ENCODE peak calls at places on chromosomes 6 and 20, in six cellular contexts. One of them, this sample, is unnamed.

GRCh38 chr6:116695398-116695797 is 14.4 kb downstream of the KPNA5 start:
- DNase-seq in OCI-LY7: no peak
- DNase-seq in pancreas: no peak
- DNase-seq in lung: no peak
- DNase-seq in cardiac fibroblast: no peak
- DNase-seq in retinal pigment epithelial cell: no peak
- DNase-seq in this sample: no peak

GRCh38 chr6:34149831-34150400 is 4.0 kb upstream of the GRM4 start:
- DNase-seq in OCI-LY7: no peak
- DNase-seq in pancreas: no peak
- DNase-seq in lung: no peak
- DNase-seq in cardiac fibroblast: no peak
- DNase-seq in retinal pigment epithelial cell: no peak
- DNase-seq in this sample: no peak

GRCh38 chr6:82057846-82058554 is 189.5 kb downstream of the IBTK start:
- DNase-seq in OCI-LY7: no peak
- DNase-seq in pancreas: peak
- DNase-seq in lung: no peak
- DNase-seq in cardiac fibroblast: peak
- DNase-seq in retinal pigment epithelial cell: peak
- DNase-seq in this sample: no peak

GRCh38 chr6:144334150-144334708 is 49.1 kb downstream of the UTRN start:
- DNase-seq in OCI-LY7: peak
- DNase-seq in pancreas: no peak
- DNase-seq in lung: peak
- DNase-seq in cardiac fibroblast: no peak
- DNase-seq in retinal pigment epithelial cell: no peak
- DNase-seq in this sample: no peak

GRCh38 chr20:50292324-50293243 is 102.0 kb downstream of the CEBPB start:
- DNase-seq in OCI-LY7: no peak
- DNase-seq in pancreas: peak
- DNase-seq in lung: peak
- DNase-seq in cardiac fibroblast: peak
- DNase-seq in retinal pigment epithelial cell: peak
- DNase-seq in this sample: peak

GRCh38 chr6:167779993-167780655 is 46.6 kb upstream of the AFDN start:
- DNase-seq in OCI-LY7: no peak
- DNase-seq in pancreas: peak
- DNase-seq in lung: no peak
- DNase-seq in cardiac fibroblast: no peak
- DNase-seq in retinal pigment epithelial cell: no peak
- DNase-seq in this sample: no peak

GRCh38 chr20:52096117-52096516 is 95.5 kb downstream of the ZFP64 start:
- DNase-seq in OCI-LY7: no peak
- DNase-seq in pancreas: no peak
- DNase-seq in lung: no peak
- DNase-seq in cardiac fibroblast: no peak
- DNase-seq in retinal pigment epithelial cell: no peak
- DNase-seq in this sample: no peak

GRCh38 chr6:134034951-134035822 is 17.2 kb downstream of the SLC2A12 start:
- DNase-seq in OCI-LY7: no peak
- DNase-seq in pancreas: no peak
- DNase-seq in lung: no peak
- DNase-seq in cardiac fibroblast: no peak
- DNase-seq in retinal pigment epithelial cell: no peak
- DNase-seq in this sample: no peak

GRCh38 chr20:41623625-41624024 is 5.4 kb upstream of the CHD6 start:
- DNase-seq in OCI-LY7: no peak
- DNase-seq in pancreas: no peak
- DNase-seq in lung: no peak
- DNase-seq in cardiac fibroblast: no peak
- DNase-seq in retinal pigment epithelial cell: no peak
- DNase-seq in this sample: no peak

GRCh38 chr6:111802720-111803119 is 70.5 kb downstream of the FYN start:
- DNase-seq in OCI-LY7: no peak
- DNase-seq in pancreas: no peak
- DNase-seq in lung: no peak
- DNase-seq in cardiac fibroblast: no peak
- DNase-seq in retinal pigment epithelial cell: no peak
- DNase-seq in this sample: no peak

GRCh38 chr6:41040101-41040910 is 1.3 kb upstream of the UNC5CL start:
- DNase-seq in OCI-LY7: no peak
- DNase-seq in pancreas: no peak
- DNase-seq in lung: peak
- DNase-seq in cardiac fibroblast: peak
- DNase-seq in retinal pigment epithelial cell: no peak
- DNase-seq in this sample: peak

GRCh38 chr20:6993016-6993415 is 225.5 kb downstream of the BMP2 start:
- DNase-seq in OCI-LY7: no peak
- DNase-seq in pancreas: no peak
- DNase-seq in lung: no peak
- DNase-seq in cardiac fibroblast: no peak
- DNase-seq in retinal pigment epithelial cell: peak
- DNase-seq in this sample: peak

GRCh38 chr6:43953794-43954310 is 173.4 kb downstream of the MRPL14 start:
- DNase-seq in OCI-LY7: no peak
- DNase-seq in pancreas: peak
- DNase-seq in lung: no peak
- DNase-seq in cardiac fibroblast: peak
- DNase-seq in retinal pigment epithelial cell: no peak
- DNase-seq in this sample: no peak

GRCh38 chr6:90053614-90054013 is 159.3 kb downstream of the GJA10 start:
- DNase-seq in OCI-LY7: no peak
- DNase-seq in pancreas: no peak
- DNase-seq in lung: no peak
- DNase-seq in cardiac fibroblast: no peak
- DNase-seq in retinal pigment epithelial cell: no peak
- DNase-seq in this sample: no peak

GRCh38 chr6:75377386-75377785 is 92.8 kb upstream of the TMEM30A start:
- DNase-seq in OCI-LY7: no peak
- DNase-seq in pancreas: no peak
- DNase-seq in lung: no peak
- DNase-seq in cardiac fibroblast: no peak
- DNase-seq in retinal pigment epithelial cell: no peak
- DNase-seq in this sample: no peak

GRCh38 chr6:117795234-117795633 is 111.8 kb upstream of the SLC35F1 start:
- DNase-seq in OCI-LY7: no peak
- DNase-seq in pancreas: no peak
- DNase-seq in lung: no peak
- DNase-seq in cardiac fibroblast: no peak
- DNase-seq in retinal pigment epithelial cell: no peak
- DNase-seq in this sample: no peak

GRCh38 chr6:149856256-149856994 is 7.7 kb downstream of the LRP11 start:
- DNase-seq in OCI-LY7: no peak
- DNase-seq in pancreas: no peak
- DNase-seq in lung: no peak
- DNase-seq in cardiac fibroblast: no peak
- DNase-seq in retinal pigment epithelial cell: no peak
- DNase-seq in this sample: no peak

GRCh38 chr6:91669154-91669903 is 1082.5 kb upstream of the MAP3K7 start:
- DNase-seq in OCI-LY7: no peak
- DNase-seq in pancreas: no peak
- DNase-seq in lung: no peak
- DNase-seq in cardiac fibroblast: no peak
- DNase-seq in retinal pigment epithelial cell: no peak
- DNase-seq in this sample: no peak

GRCh38 chr6:14274552-14275492 is 157.2 kb downstream of the CD83 start:
- DNase-seq in OCI-LY7: no peak
- DNase-seq in pancreas: no peak
- DNase-seq in lung: no peak
- DNase-seq in cardiac fibroblast: no peak
- DNase-seq in retinal pigment epithelial cell: no peak
- DNase-seq in this sample: no peak

DNA sequence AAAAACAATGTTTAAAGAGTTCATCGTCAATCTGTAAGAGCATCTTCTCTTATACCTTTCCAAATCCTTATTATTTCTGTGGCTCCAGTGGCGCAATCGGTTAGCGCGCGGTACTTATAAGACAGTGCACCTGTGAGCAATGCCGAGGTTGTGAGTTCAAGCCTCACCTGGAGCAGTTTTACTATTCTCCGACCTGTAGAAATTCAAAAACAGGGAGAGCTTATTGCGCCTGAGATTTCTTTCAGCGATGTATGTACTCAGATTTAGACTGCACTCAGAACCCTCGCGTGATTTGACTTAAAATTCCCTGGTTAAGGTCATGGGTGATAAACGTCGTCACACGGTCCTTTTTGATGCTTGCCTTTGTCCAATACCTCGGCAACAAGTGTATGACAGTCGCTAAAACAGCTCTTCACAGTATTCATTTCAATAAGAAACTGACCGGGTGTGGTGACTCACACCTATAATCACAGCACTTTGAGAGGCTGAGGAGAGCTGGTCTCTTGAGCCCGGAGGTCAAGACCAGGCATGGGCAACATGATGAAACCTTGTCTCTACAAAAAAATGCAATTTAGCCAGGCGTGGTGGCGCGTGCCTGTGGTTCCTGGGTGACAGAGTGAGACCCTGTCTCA is 11.9 kb downstream of the GPX5 start:
- DNase-seq in OCI-LY7: no peak
- DNase-seq in pancreas: no peak
- DNase-seq in lung: no peak
- DNase-seq in cardiac fibroblast: no peak
- DNase-seq in retinal pigment epithelial cell: no peak
- DNase-seq in this sample: no peak
- H3K4me3 ChIP-seq in OCI-LY7: peak
- H3K4me3 ChIP-seq in pancreas: no peak
- H3K4me3 ChIP-seq in lung: no peak
- H3K4me3 ChIP-seq in cardiac fibroblast: no peak
- H3K4me3 ChIP-seq in retinal pigment epithelial cell: peak
- H3K4me3 ChIP-seq in this sample: no peak

GRCh38 chr6:24257282-24257681 is 100.6 kb downstream of the DCDC2 start:
- DNase-seq in OCI-LY7: no peak
- DNase-seq in pancreas: no peak
- DNase-seq in lung: no peak
- DNase-seq in cardiac fibroblast: no peak
- DNase-seq in retinal pigment epithelial cell: no peak
- DNase-seq in this sample: no peak
- TF ChIP-seq CTCF in OCI-LY7: peak
- TF ChIP-seq CTCF in pancreas: no peak
- TF ChIP-seq CTCF in lung: no peak
- TF ChIP-seq CTCF in cardiac fibroblast: no peak
- TF ChIP-seq CTCF in retinal pigment epithelial cell: peak
- TF ChIP-seq CTCF in this sample: peak

GRCh38 chr6:170293411-170293844 is 2.5 kb upstream of the DLL1 start:
- DNase-seq in OCI-LY7: no peak
- DNase-seq in pancreas: no peak
- DNase-seq in lung: no peak
- DNase-seq in cardiac fibroblast: no peak
- DNase-seq in retinal pigment epithelial cell: no peak
- DNase-seq in this sample: no peak

GRCh38 chr6:170292778-170293164 is 1.9 kb upstream of the DLL1 start:
- DNase-seq in OCI-LY7: no peak
- DNase-seq in pancreas: no peak
- DNase-seq in lung: no peak
- DNase-seq in cardiac fibroblast: no peak
- DNase-seq in retinal pigment epithelial cell: no peak
- DNase-seq in this sample: no peak

GRCh38 chr6:170291271-170292110 is 613 bp upstream of the DLL1 start:
- DNase-seq in OCI-LY7: peak
- DNase-seq in pancreas: no peak
- DNase-seq in lung: no peak
- DNase-seq in cardiac fibroblast: peak
- DNase-seq in retinal pigment epithelial cell: no peak
- DNase-seq in this sample: no peak

GRCh38 chr6:170290306-170291128 is at the start of gene DLL1:
- DNase-seq in OCI-LY7: no peak
- DNase-seq in pancreas: peak
- DNase-seq in lung: no peak
- DNase-seq in cardiac fibroblast: peak
- DNase-seq in retinal pigment epithelial cell: no peak
- DNase-seq in this sample: no peak

GRCh38 chr6:170292111-170292777 is 1.4 kb upstream of the DLL1 start:
- DNase-seq in OCI-LY7: no peak
- DNase-seq in pancreas: no peak
- DNase-seq in lung: no peak
- DNase-seq in cardiac fibroblast: no peak
- DNase-seq in retinal pigment epithelial cell: no peak
- DNase-seq in this sample: no peak
- H3K4me3 ChIP-seq in OCI-LY7: no peak
- H3K4me3 ChIP-seq in pancreas: peak
- H3K4me3 ChIP-seq in lung: peak
- H3K4me3 ChIP-seq in cardiac fibroblast: no peak
- H3K4me3 ChIP-seq in retinal pigment epithelial cell: no peak
- H3K4me3 ChIP-seq in this sample: no peak

DNA sequence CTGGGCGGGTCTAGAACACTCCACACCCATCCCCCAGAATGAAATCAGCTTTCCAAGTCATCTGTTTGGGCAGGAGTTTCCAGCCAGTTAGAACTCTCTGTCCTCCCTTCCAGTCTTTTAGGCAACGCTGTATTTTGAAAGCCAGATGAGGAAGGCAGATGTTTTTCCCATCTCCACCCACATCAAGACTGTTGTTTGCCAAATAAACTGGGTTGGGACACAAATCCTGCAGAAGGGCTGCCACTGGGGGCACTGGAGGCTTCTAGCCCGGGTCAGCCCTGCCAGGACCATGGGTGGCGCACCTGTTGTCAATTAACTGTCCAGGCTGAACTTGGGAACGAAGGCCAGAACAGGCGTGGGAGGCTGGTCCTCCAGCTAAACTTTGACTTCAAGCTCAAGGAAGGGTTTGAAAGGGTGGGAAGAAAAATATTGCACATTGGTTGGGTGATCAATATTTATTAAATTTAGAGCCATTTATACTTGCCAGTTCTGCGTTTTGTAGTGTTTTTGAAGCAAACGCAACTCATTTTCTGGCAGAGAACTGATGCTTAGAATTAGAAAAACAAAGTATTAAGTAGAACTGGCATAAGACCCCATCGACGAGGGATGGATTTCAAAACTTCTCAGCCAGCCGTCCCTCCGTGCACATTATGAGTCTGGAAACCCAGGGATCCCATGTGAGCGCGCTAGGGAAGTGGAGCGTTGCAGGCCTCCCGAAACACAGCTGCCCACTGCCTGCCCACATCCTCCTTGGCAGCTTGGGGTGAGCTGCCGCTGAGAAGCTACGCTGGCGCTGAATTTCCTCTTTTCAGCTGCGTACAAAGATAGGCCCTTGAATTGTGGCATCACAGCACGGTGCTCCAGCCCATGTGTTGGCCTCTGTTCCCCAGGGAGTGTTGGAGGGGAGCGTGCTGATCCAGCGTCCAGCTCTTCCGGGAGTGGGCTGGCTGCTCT is 297.4 kb downstream of the QKI start:
- DNase-seq in OCI-LY7: peak
- DNase-seq in pancreas: no peak
- DNase-seq in lung: peak
- DNase-seq in cardiac fibroblast: no peak
- DNase-seq in retinal pigment epithelial cell: no peak
- DNase-seq in this sample: no peak
- TF ChIP-seq CTCF in OCI-LY7: peak
- TF ChIP-seq CTCF in pancreas: no peak
- TF ChIP-seq CTCF in lung: no peak
- TF ChIP-seq CTCF in cardiac fibroblast: no peak
- TF ChIP-seq CTCF in retinal pigment epithelial cell: peak
- TF ChIP-seq CTCF in this sample: peak

GRCh38 chr6:28589952-28590340 is 64.3 kb downstream of the GPX5 start:
- DNase-seq in OCI-LY7: no peak
- DNase-seq in pancreas: peak
- DNase-seq in lung: no peak
- DNase-seq in cardiac fibroblast: no peak
- DNase-seq in retinal pigment epithelial cell: no peak
- DNase-seq in this sample: no peak
- H3K4me3 ChIP-seq in OCI-LY7: no peak
- H3K4me3 ChIP-seq in pancreas: no peak
- H3K4me3 ChIP-seq in lung: no peak
- H3K4me3 ChIP-seq in cardiac fibroblast: peak
- H3K4me3 ChIP-seq in retinal pigment epithelial cell: peak
- H3K4me3 ChIP-seq in this sample: peak

This sample was measured in epithelial cell of proximal tubule.